ENCODE peak calls at places on chromosomes 13 and 19, in six cellular contexts. One of them, this sample, is unnamed.
A peak's percentile ranks its signal among the peaks of the same experiment; 100 is the strongest.

GRCh38 chr19:38805180-38805579 is 7.6 kb downstream of the LGALS4 start:
- DNase-seq in AG04450: no peak
- DNase-seq in SK-N-SH: no peak
- DNase-seq in CD8-positive, alpha-beta memory T cell: no peak
- DNase-seq in MM.1S: no peak
- DNase-seq in HFFc6: no peak
- DNase-seq in this sample: no peak

GRCh38 chr19:10096615-10096963 is 5.9 kb downstream of the ANGPTL6 start:
- DNase-seq in SK-N-SH: no peak
- DNase-seq in HFFc6: no peak
- DNase-seq in AG04450: no peak
- DNase-seq in CD8-positive, alpha-beta memory T cell: no peak
- DNase-seq in MM.1S: no peak
- DNase-seq in this sample: no peak

GRCh38 chr13:24747248-24748151 is 16.5 kb upstream of the RNF17 start:
- DNase-seq in CD8-positive, alpha-beta memory T cell: no peak
- DNase-seq in HFFc6: no peak
- DNase-seq in MM.1S: peak; percentile 78
- DNase-seq in AG04450: no peak
- DNase-seq in SK-N-SH: no peak
- DNase-seq in this sample: no peak

GRCh38 chr19:9857920-9858746 is 23.0 kb downstream of the PIN1 start:
- DNase-seq in CD8-positive, alpha-beta memory T cell: no peak
- DNase-seq in HFFc6: no peak
- DNase-seq in MM.1S: no peak
- DNase-seq in SK-N-SH: no peak
- DNase-seq in AG04450: no peak
- DNase-seq in this sample: no peak

GRCh38 chr13:108985166-108985565 is 355.8 kb downstream of the MYO16 start:
- DNase-seq in CD8-positive, alpha-beta memory T cell: no peak
- DNase-seq in SK-N-SH: no peak
- DNase-seq in MM.1S: no peak
- DNase-seq in AG04450: no peak
- DNase-seq in HFFc6: no peak
- DNase-seq in this sample: no peak

GRCh38 chr13:39364797-39365468 is 238.1 kb downstream of the LHFPL6 start:
- DNase-seq in HFFc6: peak; percentile 17
- DNase-seq in SK-N-SH: no peak
- DNase-seq in AG04450: no peak
- DNase-seq in CD8-positive, alpha-beta memory T cell: no peak
- DNase-seq in MM.1S: no peak
- DNase-seq in this sample: no peak

GRCh38 chr19:2207991-2208860 is 27.9 kb downstream of the PLEKHJ1 start:
- DNase-seq in MM.1S: no peak
- DNase-seq in CD8-positive, alpha-beta memory T cell: peak; percentile 6
- DNase-seq in SK-N-SH: no peak
- DNase-seq in HFFc6: peak; percentile 80
- DNase-seq in AG04450: no peak
- DNase-seq in this sample: peak; percentile 78

GRCh38 chr19:55504981-55505380 is 16.7 kb downstream of the SSC5D start:
- DNase-seq in HFFc6: no peak
- DNase-seq in CD8-positive, alpha-beta memory T cell: no peak
- DNase-seq in AG04450: no peak
- DNase-seq in MM.1S: no peak
- DNase-seq in SK-N-SH: no peak
- DNase-seq in this sample: no peak

GRCh38 chr13:32113564-32113963 is 82.0 kb downstream of the FRY start:
- DNase-seq in HFFc6: no peak
- DNase-seq in AG04450: no peak
- DNase-seq in CD8-positive, alpha-beta memory T cell: no peak
- DNase-seq in MM.1S: no peak
- DNase-seq in SK-N-SH: no peak
- DNase-seq in this sample: no peak

GRCh38 chr13:113805431-113806103 is 46.5 kb downstream of the TMEM255B start:
- DNase-seq in MM.1S: no peak
- DNase-seq in SK-N-SH: no peak
- DNase-seq in CD8-positive, alpha-beta memory T cell: no peak
- DNase-seq in AG04450: no peak
- DNase-seq in HFFc6: no peak
- DNase-seq in this sample: no peak